ENCODE peak calls at places on chromosome 6, in ten cellular contexts. O is HT1080; A is central memory CD4-positive, alpha-beta T cell; Y is hippocampal formation; X is HTR-8/SVneo; I is iris pigment epithelial cell; F is T-helper 1 cell; U is NCI-H2081; J is NCI-H1105; Z is mucosa of gallbladder. W is an unnamed sample.

GRCh38 chr6:11113038-11113437 is 1.5 kb upstream of the ERVFRD-1 start:
- DNase-seq in O (no peak), A (no peak), Y (no peak), X (no peak), I (peak), F (no peak), U (no peak), J (no peak), Z (no peak), W (no peak)

GRCh38 chr6:109794201-109794926 is 103.3 kb downstream of the FIG4 start:
- DNase-seq in O (peak), A (no peak), Y (no peak), X (no peak), I (peak), F (no peak), U (no peak), J (no peak), Z (no peak), W (no peak)

GRCh38 chr6:101776919-101777350 is 383.4 kb downstream of the GRIK2 start:
- DNase-seq in O (no peak), A (no peak), Y (peak), X (no peak), I (no peak), F (no peak), U (peak), J (peak), Z (no peak), W (no peak)

GRCh38 chr6:25472314-25472713 is 179.7 kb upstream of the SCGN start:
- DNase-seq in O (no peak), A (no peak), Y (no peak), X (no peak), I (no peak), F (no peak), U (no peak), J (peak), Z (no peak), W (no peak)

GRCh38 chr6:121944361-121944760 is 455.1 kb upstream of the HSF2 start:
- DNase-seq in O (peak), A (no peak), Y (no peak), X (no peak), I (peak), F (no peak), U (no peak), J (no peak), Z (no peak), W (no peak)

GRCh38 chr6:122286512-122286911 is 112.9 kb upstream of the HSF2 start:
- DNase-seq in O (no peak), A (no peak), Y (no peak), X (no peak), I (peak), F (no peak), U (no peak), J (no peak), Z (no peak), W (no peak)

GRCh38 chr6:136932599-136932998 is 10.5 kb downstream of the SLC35D3 start:
- DNase-seq in O (no peak), A (no peak), Y (no peak), X (no peak), I (no peak), F (no peak), U (no peak), J (no peak), Z (no peak), W (no peak)

GRCh38 chr6:155154158-155154830 is 109.5 kb upstream of the CLDN20 start:
- DNase-seq in O (peak), A (no peak), Y (peak), X (peak), I (peak), F (peak), U (peak), J (peak), Z (no peak), W (no peak)

GRCh38 chr6:104955927-104956662 is 812 bp upstream of the LIN28B start:
- DNase-seq in O (peak), A (no peak), Y (no peak), X (no peak), I (no peak), F (no peak), U (peak), J (no peak), Z (no peak), W (no peak)

GRCh38 chr6:145818796-145819195 is 4.2 kb upstream of the FBXO30 start:
- DNase-seq in O (no peak), A (no peak), Y (no peak), X (no peak), I (no peak), F (no peak), U (no peak), J (no peak), Z (no peak), W (no peak)

GRCh38 chr6:42782689-42783176 is 881 bp downstream of the BICRAL start:
- DNase-seq in O (peak), A (peak), Y (peak), X (peak), I (peak), F (peak), U (peak), J (peak), Z (peak), W (peak)

GRCh38 chr6:158488065-158488464 is 71.8 kb upstream of the TMEM181 start:
- DNase-seq in O (peak), A (no peak), Y (no peak), X (peak), I (peak), F (no peak), U (no peak), J (no peak), Z (no peak), W (no peak)

GRCh38 chr6:66103354-66103753 is 396.3 kb upstream of the EYS start:
- DNase-seq in O (no peak), A (no peak), Y (no peak), X (no peak), I (no peak), F (no peak), U (no peak), J (no peak), Z (no peak), W (no peak)

GRCh38 chr6:43749461-43749860 is 20.6 kb upstream of the VEGFA start:
- DNase-seq in O (no peak), A (no peak), Y (no peak), X (no peak), I (no peak), F (no peak), U (no peak), J (no peak), Z (no peak), W (peak)

GRCh38 chr6:137237413-137238170 is 18.4 kb upstream of the IFNGR1 start:
- DNase-seq in O (peak), A (no peak), Y (no peak), X (peak), I (peak), F (no peak), U (no peak), J (no peak), Z (no peak), W (no peak)

GRCh38 chr6:162260024-162260423 is 467.5 kb downstream of the PRKN start:
- DNase-seq in O (peak), A (no peak), Y (no peak), X (no peak), I (no peak), F (no peak), U (no peak), J (no peak), Z (no peak), W (no peak)